ENCODE peak calls at places on chromosomes 7 and 10, in nine cellular contexts. One of them, this sample, is unnamed.

GRCh38 chr7:111067682-111068081 is 23.2 kb upstream of the LRRN3 start:
- DNase-seq in AG04449: no peak
- DNase-seq in occipital lobe: no peak
- DNase-seq in A172: no peak
- DNase-seq in activated CD4-positive, CD25-positive, alpha-beta regulatory T cell: no peak
- DNase-seq in GM13976: no peak
- DNase-seq in hippocampal formation: no peak
- DNase-seq in hypothalamus: no peak
- DNase-seq in foreskin melanocyte: no peak
- DNase-seq in this sample: no peak

GRCh38 chr10:21638681-21639080 is 104.6 kb downstream of the MLLT10 start:
- DNase-seq in AG04449: no peak
- DNase-seq in occipital lobe: no peak
- DNase-seq in A172: no peak
- DNase-seq in activated CD4-positive, CD25-positive, alpha-beta regulatory T cell: no peak
- DNase-seq in GM13976: no peak
- DNase-seq in hippocampal formation: no peak
- DNase-seq in hypothalamus: no peak
- DNase-seq in foreskin melanocyte: no peak
- DNase-seq in this sample: no peak

GRCh38 chr10:26486985-26487850 is 49.1 kb downstream of the APBB1IP start:
- DNase-seq in AG04449: peak; percentile 12
- DNase-seq in occipital lobe: no peak
- DNase-seq in A172: peak; percentile 98
- DNase-seq in activated CD4-positive, CD25-positive, alpha-beta regulatory T cell: peak; percentile 43
- DNase-seq in GM13976: peak; percentile 54
- DNase-seq in hippocampal formation: no peak
- DNase-seq in hypothalamus: no peak
- DNase-seq in foreskin melanocyte: no peak
- DNase-seq in this sample: peak; percentile 65

GRCh38 chr10:116848032-116848911 is 1.0 kb upstream of the ENO4 start:
- DNase-seq in AG04449: no peak
- DNase-seq in occipital lobe: no peak
- DNase-seq in A172: peak; percentile 8
- DNase-seq in activated CD4-positive, CD25-positive, alpha-beta regulatory T cell: no peak
- DNase-seq in GM13976: peak; percentile 66
- DNase-seq in hippocampal formation: no peak
- DNase-seq in hypothalamus: no peak
- DNase-seq in foreskin melanocyte: no peak
- DNase-seq in this sample: peak; percentile 62

GRCh38 chr10:33334170-33334838 is at the start of gene NRP1:
- DNase-seq in AG04449: no peak
- DNase-seq in occipital lobe: no peak
- DNase-seq in A172: peak; percentile 75
- DNase-seq in activated CD4-positive, CD25-positive, alpha-beta regulatory T cell: no peak
- DNase-seq in GM13976: peak; percentile 37
- DNase-seq in hippocampal formation: peak; percentile 38
- DNase-seq in hypothalamus: no peak
- DNase-seq in foreskin melanocyte: no peak
- DNase-seq in this sample: no peak

GRCh38 chr7:134855467-134855866 is 76.0 kb downstream of the CALD1 start:
- DNase-seq in AG04449: no peak
- DNase-seq in occipital lobe: no peak
- DNase-seq in A172: no peak
- DNase-seq in activated CD4-positive, CD25-positive, alpha-beta regulatory T cell: no peak
- DNase-seq in GM13976: no peak
- DNase-seq in hippocampal formation: no peak
- DNase-seq in hypothalamus: no peak
- DNase-seq in foreskin melanocyte: no peak
- DNase-seq in this sample: no peak

GRCh38 chr7:96143495-96144259 is 178.2 kb downstream of the SLC25A13 start:
- DNase-seq in AG04449: no peak
- DNase-seq in occipital lobe: no peak
- DNase-seq in A172: no peak
- DNase-seq in activated CD4-positive, CD25-positive, alpha-beta regulatory T cell: no peak
- DNase-seq in GM13976: no peak
- DNase-seq in hippocampal formation: no peak
- DNase-seq in hypothalamus: no peak
- DNase-seq in foreskin melanocyte: no peak
- DNase-seq in this sample: no peak

GRCh38 chr10:48439031-48439430 is 132.6 kb downstream of the MAPK8 start:
- DNase-seq in AG04449: no peak
- DNase-seq in occipital lobe: no peak
- DNase-seq in A172: peak; percentile 55
- DNase-seq in activated CD4-positive, CD25-positive, alpha-beta regulatory T cell: no peak
- DNase-seq in GM13976: no peak
- DNase-seq in hippocampal formation: no peak
- DNase-seq in hypothalamus: no peak
- DNase-seq in foreskin melanocyte: no peak
- DNase-seq in this sample: no peak

GRCh38 chr10:77582710-77583115 is 54.9 kb downstream of the KCNMA1 start:
- DNase-seq in AG04449: no peak
- DNase-seq in occipital lobe: no peak
- DNase-seq in A172: peak; percentile 99
- DNase-seq in activated CD4-positive, CD25-positive, alpha-beta regulatory T cell: no peak
- DNase-seq in GM13976: no peak
- DNase-seq in hippocampal formation: no peak
- DNase-seq in hypothalamus: no peak
- DNase-seq in foreskin melanocyte: peak; percentile 79
- DNase-seq in this sample: no peak

This sample was measured in GM06990.